ENCODE peak calls at places on chromosome 19, in ten cellular contexts. U, C, E, Y, W, L, B, J, G and H are unnamed samples.

GRCh38 chr19:2618611-2619010 is 83.9 kb downstream of the GNG7 start:
- DNase-seq in L (no peak), G (peak), W (no peak), B (no peak), J (no peak), E (no peak), C (peak), Y (peak), U (peak), H (no peak)

GRCh38 chr19:35585844-35586243 is at the start of gene PMIS2:
- DNase-seq in C (peak), B (no peak), Y (peak), L (no peak), W (peak), J (no peak), E (no peak), G (no peak), U (no peak), H (no peak)

GRCh38 chr19:45079063-45079910 is at the start of gene GEMIN7:
- DNase-seq in C (peak), G (peak), E (peak), U (peak), J (no peak), Y (peak), W (peak), L (peak), B (peak), H (peak)

GRCh38 chr19:10567696-10568443 is 909 bp downstream of the CDKN2D start:
- DNase-seq in C (no peak), W (no peak), J (no peak), Y (no peak), B (no peak), G (no peak), E (no peak), U (no peak), L (no peak), H (no peak)

GRCh38 chr19:50444059-50444458 is 11.4 kb downstream of the MYBPC2 start:
- DNase-seq in B (no peak), L (no peak), J (no peak), Y (no peak), E (no peak), W (no peak), U (no peak), G (no peak), C (no peak), H (no peak)

GRCh38 chr19:39406656-39407393 is at the start of gene ZFP36:
- DNase-seq in W (peak), J (peak), U (peak), E (peak), B (peak), G (peak), C (peak), Y (peak), L (no peak), H (peak)

GRCh38 chr19:17281391-17282304 is at the start of gene ANKLE1:
- DNase-seq in W (peak), Y (no peak), C (no peak), B (no peak), L (no peak), J (no peak), G (no peak), E (no peak), U (peak), H (peak)

GRCh38 chr19:21398851-21399250 is 1.9 kb downstream of the ZNF493 start:
- DNase-seq in B (no peak), U (no peak), G (no peak), L (no peak), C (peak), W (no peak), E (no peak), J (no peak), Y (peak), H (no peak)

GRCh38 chr19:9836021-9836420 is 903 bp downstream of the PIN1 start:
- DNase-seq in E (peak), B (no peak), U (no peak), J (no peak), G (no peak), C (peak), W (no peak), Y (peak), L (no peak), H (no peak)

GRCh38 chr19:11692127-11692790 is 46.5 kb downstream of the ZNF823 start:
- DNase-seq in C (no peak), B (no peak), G (no peak), U (no peak), Y (no peak), W (no peak), J (no peak), L (no peak), E (no peak), H (no peak)

GRCh38 chr19:46073268-46073922 is 32.6 kb upstream of the IGFL4 start:
- DNase-seq in Y (no peak), W (no peak), L (no peak), E (no peak), C (peak), U (no peak), G (no peak), J (no peak), B (no peak), H (no peak)

GRCh38 chr19:16470911-16471811 is 609 bp downstream of the EPS15L1 start:
- DNase-seq in Y (peak), C (peak), U (peak), L (no peak), E (no peak), G (peak), J (peak), B (no peak), W (peak), H (peak)

GRCh38 chr19:50512999-50513745 is 541 bp downstream of the ASPDH start:
- DNase-seq in L (no peak), W (no peak), U (no peak), C (no peak), E (no peak), J (no peak), G (no peak), Y (no peak), B (no peak), H (no peak)

GRCh38 chr19:55640043-55640576 is 692 bp upstream of the ZNF580 start:
- DNase-seq in U (peak), J (no peak), B (no peak), Y (peak), E (peak), L (peak), G (peak), W (peak), C (peak), H (no peak)

GRCh38 chr19:49339364-49340068 is 4.3 kb downstream of the CD37 start:
- DNase-seq in E (no peak), G (peak), J (peak), B (peak), C (no peak), L (peak), W (peak), Y (peak), U (no peak), H (peak)

GRCh38 chr19:6465663-6466062 is 1.6 kb downstream of the CRB3 start:
- DNase-seq in B (no peak), U (no peak), C (no peak), L (no peak), W (no peak), Y (no peak), J (no peak), G (no peak), E (no peak), H (no peak)

GRCh38 chr19:50492303-50493052 is 15.8 kb upstream of the GARIN5A start:
- DNase-seq in B (no peak), U (no peak), Y (no peak), G (no peak), C (no peak), E (no peak), J (no peak), W (peak), L (no peak), H (no peak)

GRCh38 chr19:4730740-4731171 is 7.1 kb upstream of the DPP9 start:
- DNase-seq in C (no peak), G (no peak), B (no peak), W (no peak), U (peak), L (no peak), E (no peak), Y (peak), J (no peak), H (peak)

GRCh38 chr19:17611462-17612244 is 56.2 kb downstream of the COLGALT1 start:
- DNase-seq in J (no peak), W (no peak), G (no peak), U (no peak), B (no peak), L (no peak), Y (no peak), C (no peak), E (no peak), H (no peak)

GRCh38 chr19:13978721-13979191 is 26.4 kb downstream of the DCAF15 start:
- DNase-seq in W (no peak), Y (no peak), U (no peak), C (no peak), J (no peak), E (no peak), L (no peak), G (no peak), B (no peak), H (peak)

GRCh38 chr19:50717026-50717723 is 2.4 kb downstream of the SHANK1 start:
- DNase-seq in J (no peak), L (no peak), W (no peak), U (no peak), B (no peak), Y (no peak), C (no peak), E (no peak), G (no peak), H (no peak)

GRCh38 chr19:38733241-38733492 is 11.1 kb downstream of the CAPN12 start:
- DNase-seq in Y (no peak), U (no peak), C (no peak), G (no peak), B (no peak), E (no peak), W (no peak), J (no peak), L (no peak), H (no peak)

GRCh38 chr19:22914646-22915045 is 82.6 kb downstream of the ZNF723 start:
- DNase-seq in E (no peak), L (no peak), B (no peak), W (no peak), C (no peak), Y (no peak), G (no peak), J (no peak), U (no peak), H (no peak)

GRCh38 chr19:40803857-40804782 is 5.1 kb downstream of the EGLN2 start:
- DNase-seq in E (no peak), J (no peak), B (no peak), U (peak), L (no peak), W (no peak), G (no peak), C (no peak), Y (no peak), H (no peak)

GRCh38 chr19:49712397-49712859 is 21.5 kb downstream of the CPT1C start:
- DNase-seq in B (no peak), L (no peak), C (peak), U (no peak), W (peak), G (no peak), E (no peak), J (no peak), Y (peak), H (peak)

GRCh38 chr19:34732548-34733255 is 1.3 kb upstream of the ZNF181 start:
- DNase-seq in E (no peak), U (no peak), B (no peak), L (no peak), C (no peak), Y (no peak), W (peak), G (no peak), J (no peak), H (no peak)

GRCh38 chr19:47047272-47047930 is 1.0 kb downstream of the TMEM160 start:
- DNase-seq in L (no peak), U (no peak), C (no peak), B (no peak), E (no peak), G (no peak), W (no peak), J (no peak), Y (no peak), H (no peak)

GRCh38 chr19:16066611-16067104 is 9.6 kb upstream of the TPM4 start:
- DNase-seq in L (no peak), W (no peak), C (peak), Y (peak), J (no peak), G (no peak), B (no peak), U (no peak), E (no peak), H (no peak)

GRCh38 chr19:31160346-31160926 is 188.8 kb downstream of the TSHZ3 start:
- DNase-seq in W (no peak), U (no peak), Y (no peak), E (no peak), L (no peak), B (no peak), J (no peak), C (peak), G (no peak), H (no peak)

GRCh38 chr19:48398329-48399235 is 5.1 kb downstream of the GRIN2D start:
- DNase-seq in C (no peak), W (peak), B (peak), G (peak), J (peak), U (peak), L (peak), E (no peak), Y (peak), H (peak)

GRCh38 chr19:58569191-58569942 is 3.8 kb downstream of the MZF1 start:
- DNase-seq in L (no peak), G (peak), Y (no peak), J (no peak), U (peak), W (no peak), C (no peak), E (no peak), B (no peak), H (no peak)

GRCh38 chr19:55376381-55376933 is at the start of gene TMEM190:
- DNase-seq in Y (no peak), U (no peak), B (no peak), C (no peak), L (no peak), G (no peak), W (peak), E (no peak), J (no peak), H (no peak)

GRCh38 chr19:48332351-48332661 is 7.0 kb downstream of the EMP3 start:
- DNase-seq in J (no peak), U (no peak), G (no peak), B (no peak), C (no peak), Y (no peak), L (no peak), E (no peak), W (no peak), H (no peak)